ENCODE peak calls at places on chromosome 4, in four cellular contexts. One of them, this sample, is unnamed. For H3K9me3, the result is how much of the 10 kb centered on the place peaks cover.

GRCh38 chr4:138835833-138836521 is 179.6 kb upstream of the NOCT start:
- DNase-seq in left ventricle myocardium inferior: peak
- DNase-seq in endodermal cell: no peak
- DNase-seq in HCT116: no peak
- DNase-seq in this sample: no peak

GRCh38 chr4:11698846-11699590 is 270.3 kb upstream of the HS3ST1 start:
- DNase-seq in left ventricle myocardium inferior: no peak
- DNase-seq in endodermal cell: no peak
- DNase-seq in HCT116: peak
- DNase-seq in this sample: no peak

GRCh38 chr4:10008208-10009005 is 12.9 kb downstream of the SLC2A9 start:
- DNase-seq in left ventricle myocardium inferior: no peak
- DNase-seq in endodermal cell: no peak
- DNase-seq in HCT116: no peak
- DNase-seq in this sample: no peak

GRCh38 chr4:140116442-140117104 is 37.4 kb downstream of the MAML3 start:
- DNase-seq in left ventricle myocardium inferior: no peak
- DNase-seq in endodermal cell: no peak
- DNase-seq in HCT116: no peak
- DNase-seq in this sample: no peak

GRCh38 chr4:1907848-1908525 is 36.8 kb downstream of the NSD2 start:
- DNase-seq in left ventricle myocardium inferior: no peak
- DNase-seq in endodermal cell: no peak
- DNase-seq in HCT116: no peak
- DNase-seq in this sample: no peak

GRCh38 chr4:108878781-108879180 is 115.9 kb upstream of the ETNPPL start:
- DNase-seq in left ventricle myocardium inferior: no peak
- DNase-seq in endodermal cell: no peak
- DNase-seq in HCT116: no peak
- DNase-seq in this sample: no peak

GRCh38 chr4:38728651-38729141 is 54.1 kb downstream of the TLR10 start:
- DNase-seq in left ventricle myocardium inferior: no peak
- DNase-seq in endodermal cell: peak
- DNase-seq in HCT116: peak
- DNase-seq in this sample: no peak

GRCh38 chr4:175378372-175378771 is 433.7 kb downstream of the GPM6A start:
- DNase-seq in left ventricle myocardium inferior: no peak
- DNase-seq in endodermal cell: peak
- DNase-seq in HCT116: no peak
- DNase-seq in this sample: no peak

GRCh38 chr4:185396724-185397402 is at the start of gene ANKRD37:
- DNase-seq in left ventricle myocardium inferior: peak
- DNase-seq in endodermal cell: no peak
- DNase-seq in HCT116: no peak
- DNase-seq in this sample: peak

GRCh38 chr4:73726000-73726399 is 14.4 kb upstream of the CXCL8 start:
- DNase-seq in left ventricle myocardium inferior: no peak
- DNase-seq in endodermal cell: no peak
- DNase-seq in HCT116: peak
- DNase-seq in this sample: no peak

GRCh38 chr4:94523617-94524016 is 71.9 kb downstream of the PDLIM5 start:
- DNase-seq in left ventricle myocardium inferior: no peak
- DNase-seq in endodermal cell: no peak
- DNase-seq in HCT116: no peak
- DNase-seq in this sample: no peak

GRCh38 chr4:133513891-133514290 is 364.8 kb downstream of the PCDH10 start:
- DNase-seq in left ventricle myocardium inferior: no peak
- DNase-seq in endodermal cell: no peak
- DNase-seq in HCT116: no peak
- DNase-seq in this sample: no peak

GRCh38 chr4:165470009-165470408 is 91.2 kb downstream of the CPE start:
- DNase-seq in left ventricle myocardium inferior: no peak
- DNase-seq in endodermal cell: no peak
- DNase-seq in HCT116: no peak
- DNase-seq in this sample: no peak

GRCh38 chr4:165476214-165477098 is 97.6 kb downstream of the CPE start:
- DNase-seq in left ventricle myocardium inferior: no peak
- DNase-seq in endodermal cell: no peak
- DNase-seq in HCT116: peak
- DNase-seq in this sample: no peak

GRCh38 chr4:165474784-165475705 is 96.2 kb downstream of the CPE start:
- DNase-seq in left ventricle myocardium inferior: no peak
- DNase-seq in endodermal cell: no peak
- DNase-seq in HCT116: no peak
- DNase-seq in this sample: no peak

GRCh38 chr4:165475706-165476070 is 96.9 kb downstream of the CPE start:
- DNase-seq in left ventricle myocardium inferior: no peak
- DNase-seq in endodermal cell: no peak
- DNase-seq in HCT116: no peak
- DNase-seq in this sample: no peak

GRCh38 chr4:165472943-165473676 is 94.3 kb downstream of the CPE start:
- DNase-seq in left ventricle myocardium inferior: no peak
- DNase-seq in endodermal cell: no peak
- DNase-seq in HCT116: no peak
- DNase-seq in this sample: no peak
- H3K9me3 ChIP-seq in left ventricle myocardium inferior: under half
- H3K9me3 ChIP-seq in endodermal cell: half or more
- H3K9me3 ChIP-seq in HCT116: under half
- H3K9me3 ChIP-seq in this sample: under half

GRCh38 chr4:105150511-105150910 is 3.8 kb downstream of the TET2 start:
- DNase-seq in left ventricle myocardium inferior: no peak
- DNase-seq in endodermal cell: no peak
- DNase-seq in HCT116: no peak
- DNase-seq in this sample: no peak
- H3K4me3 ChIP-seq in left ventricle myocardium inferior: no peak
- H3K4me3 ChIP-seq in endodermal cell: no peak
- H3K4me3 ChIP-seq in HCT116: no peak
- H3K4me3 ChIP-seq in this sample: no peak

DNA sequence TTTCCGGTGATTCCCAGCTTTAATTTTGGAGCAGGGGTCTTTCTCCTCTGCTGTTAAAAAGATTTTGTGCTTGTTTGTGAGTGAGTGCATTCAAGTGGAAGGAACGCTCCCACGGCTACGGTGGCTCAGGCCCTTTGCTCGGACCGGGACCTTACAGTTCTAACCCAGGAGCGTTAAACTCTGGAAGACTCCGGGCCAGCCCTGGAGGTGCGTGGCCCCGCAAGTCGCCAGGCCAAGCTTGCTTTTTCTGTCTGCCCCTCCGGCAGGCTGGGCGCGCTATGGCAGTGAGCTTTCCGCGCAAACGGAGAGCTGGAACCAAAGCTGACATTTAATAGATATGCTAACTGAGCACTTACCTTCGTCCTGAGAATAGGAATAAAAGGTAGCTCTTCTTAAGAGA is 18.3 kb upstream of the PITX2 start:
- DNase-seq in left ventricle myocardium inferior: no peak
- DNase-seq in endodermal cell: peak
- DNase-seq in HCT116: no peak
- DNase-seq in this sample: no peak
- H3K9me3 ChIP-seq in left ventricle myocardium inferior: under half
- H3K9me3 ChIP-seq in endodermal cell: under half
- H3K9me3 ChIP-seq in HCT116: under half
- H3K9me3 ChIP-seq in this sample: under half

DNA sequence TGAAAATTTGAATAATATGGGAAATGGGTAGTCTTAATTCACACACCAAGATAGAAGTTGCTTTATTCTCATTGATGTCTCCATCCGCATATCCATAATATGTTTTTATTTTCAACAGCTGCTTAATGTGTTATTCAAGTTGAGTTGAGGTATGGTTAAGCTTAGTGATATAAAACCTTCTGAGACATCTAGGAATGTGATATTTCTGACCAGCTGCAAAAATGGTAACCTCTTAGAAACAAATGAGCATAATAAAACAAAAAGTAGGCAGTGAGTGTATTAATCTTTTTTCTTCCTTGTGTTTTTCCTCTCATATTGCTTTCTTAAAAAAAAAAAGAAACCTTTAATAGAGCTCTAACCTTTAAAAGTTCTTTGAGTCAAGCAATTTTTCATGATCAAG is 172.9 kb downstream of the TENM3 start:
- DNase-seq in left ventricle myocardium inferior: no peak
- DNase-seq in endodermal cell: no peak
- DNase-seq in HCT116: no peak
- DNase-seq in this sample: no peak
- H3K4me3 ChIP-seq in left ventricle myocardium inferior: no peak
- H3K4me3 ChIP-seq in endodermal cell: no peak
- H3K4me3 ChIP-seq in HCT116: no peak
- H3K4me3 ChIP-seq in this sample: no peak

GRCh38 chr4:175986-176385 is 51.7 kb downstream of the ZNF718 start:
- DNase-seq in left ventricle myocardium inferior: no peak
- DNase-seq in endodermal cell: no peak
- DNase-seq in HCT116: no peak
- DNase-seq in this sample: no peak

GRCh38 chr4:176995-177394 is 52.7 kb downstream of the ZNF718 start:
- DNase-seq in left ventricle myocardium inferior: no peak
- DNase-seq in endodermal cell: no peak
- DNase-seq in HCT116: no peak
- DNase-seq in this sample: no peak

DNA sequence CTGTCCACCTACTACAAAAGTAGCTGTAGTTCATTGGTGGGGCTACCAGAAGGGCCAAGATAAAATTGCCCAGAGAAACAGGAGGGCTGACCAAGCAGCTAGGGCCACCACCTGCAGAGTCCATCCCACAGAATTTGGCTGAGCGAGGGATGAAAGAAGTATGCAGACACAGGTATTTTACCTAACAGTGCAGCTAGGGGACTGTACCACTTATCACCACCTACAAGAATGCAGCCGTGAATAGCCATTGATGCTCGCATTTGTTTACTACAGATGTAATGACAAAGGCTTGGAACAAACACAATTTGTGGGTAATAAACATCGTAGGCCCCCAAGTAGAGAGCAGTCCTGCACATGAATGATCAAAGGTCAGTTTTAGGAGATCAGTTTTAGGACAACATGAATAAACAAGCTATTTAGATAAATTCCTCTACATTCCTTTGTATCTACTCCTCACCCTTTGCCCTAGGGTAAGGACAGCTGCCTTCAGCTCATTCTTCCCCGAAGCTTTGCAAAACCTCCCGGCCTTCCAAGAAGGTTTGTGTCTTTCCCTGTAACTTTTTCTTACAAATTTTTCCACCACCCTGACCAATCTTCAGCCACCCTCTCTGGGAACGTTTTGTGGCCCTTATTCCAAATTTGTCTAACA is 49.5 kb downstream of the ZNF718 start:
- DNase-seq in left ventricle myocardium inferior: no peak
- DNase-seq in endodermal cell: no peak
- DNase-seq in HCT116: no peak
- DNase-seq in this sample: no peak
- H3K9me3 ChIP-seq in left ventricle myocardium inferior: half or more
- H3K9me3 ChIP-seq in endodermal cell: half or more
- H3K9me3 ChIP-seq in HCT116: under half
- H3K9me3 ChIP-seq in this sample: half or more

GRCh38 chr4:15455290-15455689 is 14.4 kb upstream of the CC2D2A start:
- DNase-seq in left ventricle myocardium inferior: peak
- DNase-seq in endodermal cell: no peak
- DNase-seq in HCT116: no peak
- DNase-seq in this sample: peak

GRCh38 chr4:15451866-15452765 is 17.6 kb upstream of the CC2D2A start:
- DNase-seq in left ventricle myocardium inferior: no peak
- DNase-seq in endodermal cell: no peak
- DNase-seq in HCT116: no peak
- DNase-seq in this sample: peak

GRCh38 chr4:15451181-15451865 is 18.4 kb upstream of the CC2D2A start:
- DNase-seq in left ventricle myocardium inferior: no peak
- DNase-seq in endodermal cell: no peak
- DNase-seq in HCT116: no peak
- DNase-seq in this sample: no peak
- H3K4me3 ChIP-seq in left ventricle myocardium inferior: no peak
- H3K4me3 ChIP-seq in endodermal cell: no peak
- H3K4me3 ChIP-seq in HCT116: no peak
- H3K4me3 ChIP-seq in this sample: no peak

GRCh38 chr4:620201-620600 is 5.2 kb upstream of the PDE6B start:
- DNase-seq in left ventricle myocardium inferior: no peak
- DNase-seq in endodermal cell: no peak
- DNase-seq in HCT116: no peak
- DNase-seq in this sample: no peak

GRCh38 chr4:622996-623913 is 2.1 kb upstream of the PDE6B start:
- DNase-seq in left ventricle myocardium inferior: no peak
- DNase-seq in endodermal cell: peak
- DNase-seq in HCT116: no peak
- DNase-seq in this sample: no peak

GRCh38 chr4:622071-622995 is 3.0 kb upstream of the PDE6B start:
- DNase-seq in left ventricle myocardium inferior: no peak
- DNase-seq in endodermal cell: peak
- DNase-seq in HCT116: no peak
- DNase-seq in this sample: no peak

GRCh38 chr4:620851-621261 is 4.5 kb upstream of the PDE6B start:
- DNase-seq in left ventricle myocardium inferior: no peak
- DNase-seq in endodermal cell: no peak
- DNase-seq in HCT116: no peak
- DNase-seq in this sample: no peak

GRCh38 chr4:621296-622070 is 3.9 kb upstream of the PDE6B start:
- DNase-seq in left ventricle myocardium inferior: no peak
- DNase-seq in endodermal cell: peak
- DNase-seq in HCT116: no peak
- DNase-seq in this sample: no peak
- H3K9me3 ChIP-seq in left ventricle myocardium inferior: under half
- H3K9me3 ChIP-seq in endodermal cell: under half
- H3K9me3 ChIP-seq in HCT116: under half
- H3K9me3 ChIP-seq in this sample: under half

DNA sequence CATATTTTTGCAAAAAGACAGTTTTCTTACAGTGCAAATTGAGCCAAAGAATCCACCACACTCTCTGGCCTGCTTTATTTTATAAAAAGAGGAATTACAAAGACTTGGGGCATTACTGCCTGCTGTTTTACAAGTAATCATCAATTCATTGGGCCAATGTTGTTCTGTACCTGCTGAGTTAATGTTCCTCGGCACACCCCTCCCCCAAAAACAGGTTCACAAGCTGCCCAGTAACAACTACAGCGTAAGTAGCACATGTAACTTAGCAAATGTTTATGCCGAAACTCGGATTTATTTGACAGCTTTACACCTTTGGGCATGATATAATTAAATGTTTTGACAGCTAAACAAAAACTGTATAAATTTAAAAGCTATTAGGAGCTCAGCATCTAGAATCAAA is 214.6 kb upstream of the MAB21L2 start:
- DNase-seq in left ventricle myocardium inferior: no peak
- DNase-seq in endodermal cell: peak
- DNase-seq in HCT116: no peak
- DNase-seq in this sample: no peak
- H3K4me3 ChIP-seq in left ventricle myocardium inferior: no peak
- H3K4me3 ChIP-seq in endodermal cell: no peak
- H3K4me3 ChIP-seq in HCT116: no peak
- H3K4me3 ChIP-seq in this sample: no peak

DNA sequence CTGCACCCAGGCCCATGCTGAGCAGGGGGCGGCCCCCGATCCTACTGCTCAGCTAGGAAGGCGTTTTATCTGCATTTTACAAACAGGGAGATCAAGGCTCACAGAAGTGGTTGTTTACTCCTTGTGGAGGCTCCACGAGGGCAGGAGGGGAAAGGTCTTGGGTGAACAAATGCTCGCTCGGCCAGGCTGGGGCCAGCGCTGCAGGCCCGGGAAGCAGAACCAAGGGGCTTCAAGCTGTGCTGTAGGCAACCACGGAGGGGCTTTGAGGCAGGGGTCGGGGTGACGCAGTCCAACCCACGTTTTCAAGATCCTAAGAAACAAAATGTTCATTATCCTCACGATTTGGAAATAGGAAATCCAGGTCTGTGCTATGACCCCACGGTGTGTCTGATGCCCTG is 125.8 kb downstream of the HMX1 start:
- DNase-seq in left ventricle myocardium inferior: no peak
- DNase-seq in endodermal cell: peak
- DNase-seq in HCT116: no peak
- DNase-seq in this sample: no peak
- H3K9me3 ChIP-seq in left ventricle myocardium inferior: under half
- H3K9me3 ChIP-seq in endodermal cell: under half
- H3K9me3 ChIP-seq in HCT116: under half
- H3K9me3 ChIP-seq in this sample: under half

GRCh38 chr4:31995943-31996901 is 1276.1 kb downstream of the PCDH7 start:
- DNase-seq in left ventricle myocardium inferior: no peak
- DNase-seq in endodermal cell: peak
- DNase-seq in HCT116: no peak
- DNase-seq in this sample: no peak
- H3K4me3 ChIP-seq in left ventricle myocardium inferior: peak
- H3K4me3 ChIP-seq in endodermal cell: no peak
- H3K4me3 ChIP-seq in HCT116: no peak
- H3K4me3 ChIP-seq in this sample: no peak

This sample was measured in gastrocnemius medialis.